ENCODE peak calls at places on chromosome 5, in four cellular contexts. C is GM12878, X is body of pancreas, Q is H1. L is an unnamed sample.

GRCh38 chr5:122149691-122150090 is 20.3 kb downstream of the ZNF474 start:
- DNase-seq in X (no peak), Q (no peak), C (no peak), L (no peak)

GRCh38 chr5:68134033-68134668 is 81.4 kb upstream of the PIK3R1 start:
- DNase-seq in C (no peak), Q (no peak), X (no peak), L (no peak)

GRCh38 chr5:30894811-30895210 is 298.7 kb upstream of the CDH6 start:
- DNase-seq in X (no peak), Q (no peak), C (no peak), L (no peak)

GRCh38 chr5:82356808-82357671 is 78.9 kb upstream of the RPS23 start:
- DNase-seq in Q (no peak), X (peak; percentile 57), C (peak; percentile 40), L (peak; percentile 59)

GRCh38 chr5:159422371-159422770 is 92.1 kb upstream of the IL12B start:
- DNase-seq in C (no peak), X (no peak), Q (no peak), L (no peak)

GRCh38 chr5:109160468-109160867 is 249.3 kb downstream of the PJA2 start:
- DNase-seq in Q (no peak), C (no peak), X (no peak), L (no peak)

GRCh38 chr5:73095564-73096238 is 24.7 kb upstream of the TMEM171 start:
- DNase-seq in C (no peak), Q (no peak), X (no peak), L (no peak)

GRCh38 chr5:170517411-170517810 is 13.6 kb downstream of the KCNIP1 start:
- DNase-seq in Q (no peak), C (no peak), X (no peak), L (no peak)

GRCh38 chr5:1204693-1205242 is 3.4 kb downstream of the SLC6A19 start:
- DNase-seq in Q (no peak), X (peak; percentile 76), C (no peak), L (no peak)

GRCh38 chr5:79093762-79094161 is 17.8 kb upstream of the BHMT start:
- DNase-seq in Q (no peak), X (no peak), C (no peak), L (no peak)

GRCh38 chr5:10746711-10747110 is 14.3 kb downstream of the DAP start:
- DNase-seq in X (peak; percentile 82), C (no peak), Q (no peak), L (no peak)
- H3K36me3 ChIP-seq in X (no peaks in the 10 kb centered on the region), C (peaks cover 40% of the 10 kb centered on the region), Q (peaks cover 18% of the 10 kb centered on the region), L (no peaks in the 10 kb centered on the region)

DNA sequence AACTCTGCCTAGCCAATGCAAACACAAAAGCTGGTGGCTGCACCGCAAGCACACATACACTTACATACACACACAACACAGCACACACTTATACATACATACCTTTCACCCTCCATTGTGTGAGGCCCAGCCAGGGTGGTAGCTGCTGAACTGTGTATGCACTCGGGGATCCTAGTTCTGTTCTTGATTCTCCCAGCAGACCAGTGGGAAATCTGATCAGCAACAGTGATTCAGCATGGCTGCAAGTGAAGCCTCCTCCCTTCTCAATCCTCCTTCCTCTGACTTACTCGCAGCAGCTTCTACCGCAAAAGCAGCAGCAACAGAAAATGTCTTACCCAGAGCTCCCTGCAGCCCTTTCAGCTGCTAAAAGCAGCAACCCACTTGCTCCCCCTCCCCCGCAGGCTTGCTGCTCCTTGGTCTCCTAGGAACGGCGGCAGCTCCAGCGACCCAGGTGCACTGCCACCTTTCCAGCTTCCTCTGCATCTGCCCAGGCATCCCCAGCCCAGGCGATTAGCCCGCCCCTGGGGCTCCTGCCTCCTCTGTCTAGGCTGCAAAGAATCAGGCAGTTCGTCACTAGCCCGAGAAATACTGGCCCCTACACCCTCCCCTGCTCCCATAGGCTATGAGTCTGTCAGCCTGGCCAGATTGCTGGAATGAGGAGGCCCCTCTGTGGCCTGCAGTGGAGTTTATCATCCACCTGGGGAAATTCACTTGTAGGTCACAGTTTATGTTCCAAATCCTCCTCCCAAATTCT is at the start of gene KLHL3:
- DNase-seq in Q (peak; percentile 76), X (peak; percentile 62), C (no peak), L (no peak)
- TF ChIP-seq CTCF in Q (peak; percentile 60), X (peak; percentile 32), C (peak; percentile 44), L (no peak)

DNA sequence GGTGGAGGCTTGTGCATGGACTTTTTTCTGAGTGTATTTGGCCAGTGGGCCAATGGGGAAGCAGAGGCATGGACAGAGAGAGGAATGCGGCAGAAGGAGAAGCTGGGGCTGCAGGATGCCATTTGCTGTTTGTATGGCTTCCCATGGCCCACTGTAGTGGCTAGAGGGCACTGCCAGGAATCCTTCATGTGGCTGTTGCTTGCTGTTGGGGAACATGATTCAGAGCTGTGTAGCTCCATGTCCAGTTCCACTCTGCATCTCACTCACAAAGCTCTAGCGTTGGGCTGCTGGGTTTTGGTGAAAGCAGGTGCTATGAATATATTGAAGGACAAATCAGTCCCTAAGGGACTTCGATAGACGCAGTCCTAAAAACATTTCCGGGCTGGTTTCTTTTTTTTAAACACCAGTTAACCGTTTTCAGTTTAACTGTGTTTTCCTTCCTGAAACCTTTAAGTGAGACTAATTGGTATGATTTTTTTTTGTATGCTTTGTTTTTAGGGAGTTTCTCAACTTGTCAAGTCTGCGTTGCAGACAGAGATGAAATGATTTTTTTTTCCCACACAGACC is 51.3 kb downstream of the SLC22A5 start:
- DNase-seq in X (no peak), Q (no peak), C (peak; percentile 95), L (no peak)
- TF ChIP-seq POLR2A in X (no peak), Q (no peak), C (peak; percentile 57), L (no peak)

GRCh38 chr5:57004800-57005199 is 52.9 kb upstream of the MIER3 start:
- DNase-seq in X (no peak), Q (no peak), C (no peak), L (no peak)
- H3K36me3 ChIP-seq in X (no peaks in the 10 kb centered on the region), Q (no peaks in the 10 kb centered on the region), C (no peaks in the 10 kb centered on the region), L (no peaks in the 10 kb centered on the region)

GRCh38 chr5:141371572-141372475 is 1.8 kb downstream of the PCDHGB3 start:
- DNase-seq in C (no peak), Q (no peak), X (no peak), L (no peak)

GRCh38 chr5:141374627-141375026 is 936 bp downstream of the PCDHGA6 start:
- DNase-seq in Q (no peak), X (no peak), C (no peak), L (no peak)

GRCh38 chr5:141369994-141370848 is at the start of gene PCDHGB3:
- DNase-seq in Q (no peak), X (peak; percentile 36), C (no peak), L (no peak)

GRCh38 chr5:141373673-141374317 is at the start of gene PCDHGA6:
- DNase-seq in C (no peak), Q (no peak), X (no peak), L (no peak)
- TF ChIP-seq CTCF in C (no peak), Q (no peak), X (peak; percentile 25), L (no peak)

DNA sequence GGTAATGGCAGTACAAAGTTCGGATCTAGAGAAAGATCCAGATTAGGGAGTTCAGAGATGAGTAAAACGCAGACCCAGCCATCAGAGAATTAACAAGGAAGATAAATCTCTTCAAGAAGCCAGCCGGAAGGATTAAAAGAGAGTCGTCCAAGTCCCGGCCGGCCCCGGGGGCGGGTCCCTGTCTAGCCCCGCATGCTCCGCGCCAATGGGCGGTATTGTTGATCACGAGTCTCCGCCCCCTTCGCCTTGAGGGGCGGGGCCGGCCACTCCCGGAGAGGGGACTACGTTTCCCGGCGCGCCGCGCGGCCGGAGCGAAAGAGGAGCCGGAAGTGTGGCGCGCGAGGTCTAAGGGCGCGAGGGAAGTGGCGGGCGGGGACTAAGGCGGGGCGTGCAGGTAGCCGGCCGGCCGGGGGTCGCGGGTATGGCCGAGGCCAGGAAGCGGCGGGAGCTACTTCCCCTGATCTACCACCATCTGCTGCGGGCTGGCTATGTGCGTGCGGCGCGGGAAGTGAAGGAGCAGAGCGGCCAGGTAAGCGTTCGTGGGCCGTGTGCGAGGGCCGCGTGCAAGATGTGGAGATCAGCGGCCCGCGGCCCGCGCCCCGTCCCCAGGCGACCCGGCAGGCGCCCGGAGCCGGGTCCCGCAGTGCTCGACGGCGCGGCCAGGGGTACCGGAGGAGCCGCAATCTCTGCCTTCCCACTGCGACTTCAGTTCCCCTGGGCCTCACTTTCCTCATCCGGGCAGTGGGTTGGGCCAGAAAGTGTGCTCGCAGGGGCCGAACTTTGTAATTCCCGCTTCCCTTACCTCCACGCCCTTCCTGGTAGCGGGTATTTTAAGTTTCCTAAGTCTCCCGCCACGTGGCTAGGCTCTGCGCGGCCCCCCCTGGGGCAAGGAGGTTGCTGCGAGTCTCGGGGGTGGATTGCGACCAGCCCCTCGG is at the start of gene TCOF1:
- DNase-seq in X (peak; percentile 96), Q (peak; percentile 91), C (peak; percentile 78), L (peak; percentile 98)
- TF ChIP-seq POLR2A in X (no peak), Q (peak; percentile 74), C (peak; percentile 82), L (peak; percentile 41)

GRCh38 chr5:179964015-179964414 is 56.3 kb upstream of the TBC1D9B start:
- DNase-seq in Q (no peak), X (no peak), C (no peak), L (no peak)
- H3K36me3 ChIP-seq in Q (peaks cover 26% of the 10 kb centered on the region), X (peaks cover 6% of the 10 kb centered on the region), C (no peaks in the 10 kb centered on the region), L (no peaks in the 10 kb centered on the region)

DNA sequence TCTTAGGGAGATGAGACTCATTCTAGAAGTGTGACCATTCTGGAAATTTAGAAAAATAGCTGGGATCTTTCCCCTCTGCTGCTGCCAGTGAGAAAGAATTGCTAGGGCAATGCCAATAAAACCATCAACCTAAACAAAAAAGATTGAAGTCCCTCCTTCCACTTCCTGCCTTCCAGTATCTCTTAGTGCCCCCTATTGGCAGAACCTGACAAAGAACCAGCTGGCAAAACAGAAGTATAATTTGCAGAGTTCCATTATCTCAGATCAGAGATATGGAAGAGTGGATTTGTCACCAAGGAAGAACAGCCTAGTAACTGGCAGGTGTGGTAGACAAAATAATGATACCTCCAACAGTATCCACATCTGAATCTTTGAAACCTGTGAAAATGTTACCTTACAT is 13.8 kb upstream of the PLCXD3 start:
- DNase-seq in X (no peak), C (no peak), Q (no peak), L (no peak)
- TF ChIP-seq CTCF in X (no peak), C (peak; percentile 49), Q (peak; percentile 58), L (no peak)

DNA sequence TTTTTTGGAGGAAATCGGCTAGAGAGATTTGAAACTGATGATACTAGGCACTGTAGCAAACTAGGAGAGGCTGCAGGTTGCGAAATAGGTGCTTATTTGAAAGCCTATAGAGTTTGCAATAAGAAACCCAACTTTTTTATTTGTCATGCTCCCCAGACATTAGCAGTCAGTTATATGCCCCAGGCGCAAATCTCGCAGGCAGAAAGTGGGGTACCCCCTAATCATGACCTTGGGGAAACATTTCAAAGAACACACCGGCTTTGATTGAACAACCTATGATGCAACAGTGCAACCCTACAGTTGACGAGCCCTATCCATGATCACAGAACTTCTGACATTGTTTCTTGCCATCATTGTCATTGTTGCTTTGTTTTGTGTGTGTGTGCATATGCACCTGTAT is 510.5 kb downstream of the RAB3C start:
- DNase-seq in X (no peak), Q (no peak), C (no peak), L (no peak)
- TF ChIP-seq POLR2A in X (no peak), Q (no peak), C (no peak), L (no peak)

GRCh38 chr5:177432905-177433657 is 6.6 kb downstream of the GRK6 start:
- DNase-seq in X (no peak), Q (no peak), C (no peak), L (no peak)
- H3K36me3 ChIP-seq in X (no peaks in the 10 kb centered on the region), Q (peaks cover 43% of the 10 kb centered on the region), C (peaks cover 39% of the 10 kb centered on the region), L (peaks cover 79% of the 10 kb centered on the region)